ENCODE peak calls at places on chromosome 19, in five cellular contexts. S is stimulated activated naive CD8-positive, alpha-beta T cell treated with anti-CD3 and anti-CD28 coated beads, Interleukin-15, amount 100 ng/mL, for 72 hours; I is iPS-NIHi11; Y is AG04450; R is stimulated activated CD4-positive, alpha-beta T cell treated with anti-CD3 and anti-CD28 coated beads, Interleukin-4, amount 100 ng/mL, for 48 hours. F is an unnamed sample.

GRCh38 chr19:12783226-12783848 is 7.9 kb upstream of the JUNB start:
- DNase-seq in S (peak), I (no peak), Y (no peak), R (peak), F (no peak)

GRCh38 chr19:52214241-52214640 is 24.4 kb downstream of the PPP2R1A start:
- DNase-seq in S (no peak), I (no peak), Y (no peak), R (no peak), F (no peak)

GRCh38 chr19:19032420-19033175 is 719 bp downstream of the SUGP2 start:
- DNase-seq in S (peak), I (peak), Y (peak), R (peak), F (peak)

GRCh38 chr19:18644144-18645034 is 7.6 kb downstream of the KLHL26 start:
- DNase-seq in S (no peak), I (no peak), Y (no peak), R (no peak), F (no peak)

GRCh38 chr19:19260417-19260816 is 12.7 kb downstream of the TM6SF2 start:
- DNase-seq in S (no peak), I (no peak), Y (no peak), R (no peak), F (no peak)

GRCh38 chr19:58183822-58184215 is 958 bp downstream of the ZNF274 start:
- DNase-seq in S (no peak), I (no peak), Y (no peak), R (no peak), F (no peak)

GRCh38 chr19:49119411-49120324 is at the start of gene PPFIA3:
- DNase-seq in S (peak), I (peak), Y (no peak), R (no peak), F (no peak)

GRCh38 chr19:43936219-43936618 is 1.1 kb upstream of the ZNF45 start:
- DNase-seq in S (no peak), I (no peak), Y (no peak), R (no peak), F (no peak)

GRCh38 chr19:54952591-54953344 is 5.4 kb upstream of the NLRP7 start:
- DNase-seq in S (no peak), I (no peak), Y (no peak), R (no peak), F (no peak)

GRCh38 chr19:29741776-29742175 is 26.7 kb upstream of the C19orf12 start:
- DNase-seq in S (no peak), I (no peak), Y (no peak), R (no peak), F (no peak)

GRCh38 chr19:501646-502045 is 5.4 kb downstream of the MADCAM1 start:
- DNase-seq in S (no peak), I (no peak), Y (no peak), R (no peak), F (no peak)

GRCh38 chr19:44570984-44571684 is 41.7 kb upstream of the CEACAM20 start:
- DNase-seq in S (peak), I (peak), Y (peak), R (peak), F (peak)

GRCh38 chr19:20964798-20965197 is 41.7 kb downstream of the ZNF85 start:
- DNase-seq in S (no peak), I (no peak), Y (no peak), R (no peak), F (no peak)

GRCh38 chr19:7575426-7576040 is 20.1 kb upstream of the CAMSAP3 start:
- DNase-seq in S (no peak), I (no peak), Y (no peak), R (no peak), F (no peak)

GRCh38 chr19:14091885-14092462 is 1.4 kb upstream of the SAMD1 start:
- DNase-seq in S (peak), I (no peak), Y (no peak), R (no peak), F (peak)

GRCh38 chr19:58551577-58552471 is 3.1 kb downstream of the CHMP2A start:
- DNase-seq in S (no peak), I (no peak), Y (no peak), R (no peak), F (no peak)

GRCh38 chr19:1856345-1856697 is 7.1 kb downstream of the KLF16 start:
- DNase-seq in S (no peak), I (no peak), Y (no peak), R (no peak), F (no peak)

GRCh38 chr19:5665781-5666513 is 14.4 kb downstream of the MICOS13 start:
- DNase-seq in S (no peak), I (no peak), Y (peak), R (no peak), F (no peak)

GRCh38 chr19:55488986-55489710 is 912 bp downstream of the SSC5D start:
- DNase-seq in S (no peak), I (peak), Y (no peak), R (no peak), F (no peak)

GRCh38 chr19:45499196-45500180 is 1.2 kb downstream of the PPM1N start:
- DNase-seq in S (peak), I (peak), Y (no peak), R (peak), F (peak)

GRCh38 chr19:40549007-40549708 is 27.5 kb upstream of the SHKBP1 start:
- DNase-seq in S (peak), I (peak), Y (peak), R (peak), F (peak)

GRCh38 chr19:8320564-8321066 is 560 bp downstream of the NDUFA7 start:
- DNase-seq in S (no peak), I (no peak), Y (no peak), R (no peak), F (no peak)

GRCh38 chr19:16193466-16193865 is 4.2 kb upstream of the AP1M1 start:
- DNase-seq in S (no peak), I (peak), Y (no peak), R (no peak), F (no peak)

GRCh38 chr19:44596428-44597130 is 16.8 kb upstream of the IGSF23 start:
- DNase-seq in S (no peak), I (no peak), Y (no peak), R (no peak), F (no peak)

GRCh38 chr19:12703056-12703455 is 6.6 kb upstream of the FBXW9 start:
- DNase-seq in S (peak), I (peak), Y (no peak), R (no peak), F (no peak)

GRCh38 chr19:13984875-13985741 is 21.0 kb downstream of the RFX1 start:
- DNase-seq in S (no peak), I (no peak), Y (no peak), R (no peak), F (no peak)

GRCh38 chr19:16600824-16601223 is 27.2 kb downstream of the MED26 start:
- DNase-seq in S (no peak), I (no peak), Y (no peak), R (no peak), F (no peak)

GRCh38 chr19:46579286-46579944 is 21.7 kb upstream of the CALM3 start:
- DNase-seq in S (peak), I (peak), Y (no peak), R (peak), F (no peak)

GRCh38 chr19:5092444-5092843 is 123.5 kb downstream of the KDM4B start:
- DNase-seq in S (no peak), I (no peak), Y (no peak), R (no peak), F (no peak)

GRCh38 chr19:57803594-57804325 is 11.0 kb downstream of the ZNF552 start:
- DNase-seq in S (no peak), I (peak), Y (peak), R (no peak), F (no peak)